ENCODE peak calls at places on chromosomes 5 and 9, in nine cellular contexts. I is CD8-positive, alpha-beta memory T cell; Q is heart left ventricle; M is adrenal gland; H is A549; R is neural progenitor cell; D is colonic mucosa; P is mesendoderm; T is spleen. C is an unnamed sample.
A peak's percentile ranks its signal among the peaks of the same experiment; 100 is the strongest.

GRCh38 chr9:22107202-22107601 is 98.1 kb upstream of the CDKN2B start:
- DNase-seq in H (no peak), P (no peak), R (no peak), D (no peak), Q (no peak), I (no peak), M (no peak), T (no peak), C (no peak)

GRCh38 chr9:7374966-7375650 is 424.5 kb downstream of the DMAC1 start:
- DNase-seq in I (no peak), H (no peak), D (no peak), T (no peak), M (no peak), P (no peak), Q (no peak), R (no peak), C (no peak)

GRCh38 chr5:92505145-92505544 is 1075.9 kb downstream of the NR2F1-AS1 start:
- DNase-seq in Q (no peak), I (no peak), H (no peak), P (no peak), M (no peak), T (no peak), R (no peak), D (no peak), C (no peak)

GRCh38 chr9:95516736-95517558 is at the start of gene PTCH1:
- DNase-seq in M (peak; percentile 38), I (peak; percentile 66), H (peak; percentile 13), R (peak; percentile 91), T (no peak), P (peak; percentile 69), D (peak; percentile 81), Q (peak; percentile 36), C (peak; percentile 52)

GRCh38 chr5:142446131-142446959 is 121.5 kb upstream of the SPRY4 start:
- DNase-seq in R (no peak), M (peak; percentile 48), I (no peak), D (no peak), Q (no peak), T (no peak), P (peak; percentile 76), H (no peak), C (no peak)

GRCh38 chr5:66958126-66958983 is 238.2 kb downstream of the CD180 start:
- DNase-seq in H (no peak), Q (no peak), D (no peak), P (peak; percentile 45), T (no peak), R (no peak), M (peak; percentile 22), I (no peak), C (no peak)

GRCh38 chr5:156423597-156423996 is 96.6 kb downstream of the SGCD start:
- DNase-seq in T (no peak), R (no peak), I (no peak), D (no peak), P (no peak), Q (no peak), M (no peak), H (no peak), C (no peak)

GRCh38 chr5:139755892-139756671 is 39.5 kb upstream of the PSD2 start:
- DNase-seq in H (no peak), D (no peak), P (no peak), T (no peak), R (peak; percentile 88), Q (no peak), I (no peak), M (no peak), C (peak; percentile 85)

GRCh38 chr5:171534009-171534895 is 114.8 kb downstream of the FGF18 start:
- DNase-seq in D (no peak), Q (no peak), P (peak; percentile 46), I (no peak), H (no peak), R (peak; percentile 31), T (no peak), M (no peak), C (no peak)

GRCh38 chr9:15189491-15189890 is 117.5 kb downstream of the TTC39B start:
- DNase-seq in P (no peak), R (no peak), T (no peak), D (no peak), H (no peak), Q (no peak), M (no peak), I (no peak), C (no peak)

GRCh38 chr5:74685979-74686631 is 1.1 kb downstream of the HEXB start:
- DNase-seq in D (peak; percentile 32), R (no peak), H (no peak), T (no peak), I (no peak), P (peak; percentile 14), M (no peak), Q (peak; percentile 10), C (no peak)

GRCh38 chr9:87554976-87555375 is 57.3 kb downstream of the DAPK1 start:
- DNase-seq in R (no peak), P (no peak), M (no peak), Q (no peak), H (no peak), T (no peak), D (no peak), I (no peak), C (no peak)

DNA sequence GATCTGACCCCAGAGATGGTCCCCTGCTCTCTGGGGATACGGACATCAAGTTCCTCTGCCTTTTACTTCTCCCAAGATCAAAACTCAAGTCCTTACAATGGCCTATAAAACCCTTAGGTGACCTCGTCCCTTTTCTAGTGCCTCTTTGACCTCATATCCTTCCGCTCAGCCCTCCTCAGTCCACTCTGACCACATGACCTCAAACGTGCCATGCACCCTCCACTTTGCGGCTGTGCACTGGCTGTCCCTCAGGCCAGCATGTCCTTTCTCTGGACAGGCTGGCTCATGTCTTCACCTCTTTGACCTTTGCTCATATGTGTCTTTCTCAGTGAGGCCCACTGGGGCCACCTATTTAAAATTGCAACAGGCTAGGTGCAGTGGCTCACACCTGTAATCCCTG is 14.7 kb downstream of the TRMO start:
- DNase-seq in D (no peak), Q (no peak), M (no peak), P (no peak), I (no peak), R (no peak), H (no peak), T (peak; percentile 84), C (no peak)
- H3K27ac ChIP-seq in D (no peak overlapping the region), Q (no peak overlapping the region), M (no peak overlapping the region), P (no peak overlapping the region), I (no peak overlapping the region), R (no peak overlapping the region), H (no peak overlapping the region), T (peak overlapping the region; percentile 93), C (no peak overlapping the region)

DNA sequence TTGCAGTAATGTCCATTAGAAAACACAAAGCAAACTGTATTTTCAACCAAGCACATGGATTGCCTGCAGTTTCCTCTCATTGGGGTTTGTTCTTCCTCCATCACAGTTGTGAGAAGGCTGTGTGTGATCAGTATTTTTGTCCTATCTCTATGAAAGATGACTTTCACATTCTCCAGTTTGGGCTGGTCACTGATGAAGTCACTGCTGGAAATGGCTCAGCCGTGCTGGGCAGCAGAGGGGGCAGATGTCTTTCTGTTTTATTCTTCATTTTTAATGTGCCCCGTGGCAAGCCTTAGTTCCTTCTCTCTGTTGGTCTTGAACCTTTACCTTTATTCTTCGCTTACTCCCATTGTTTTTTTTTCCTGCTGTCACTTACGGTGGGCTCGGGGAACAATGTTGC is 289.0 kb upstream of the MPDZ start:
- DNase-seq in I (no peak), R (no peak), P (no peak), H (no peak), M (peak; percentile 15), D (no peak), T (no peak), Q (peak; percentile 28), C (no peak)
- H3K4me3 ChIP-seq in I (no peak overlapping the region), R (peak overlapping the region; percentile 38), P (peak overlapping the region; percentile 51), H (no peak overlapping the region), M (no peak overlapping the region), D (peak overlapping the region; percentile 8), T (no peak overlapping the region), Q (peak overlapping the region; percentile 46), C (peak overlapping the region; percentile 34)

GRCh38 chr5:109694451-109694891 is 4.7 kb downstream of the MAN2A1 start:
- DNase-seq in R (no peak), Q (no peak), T (no peak), I (no peak), H (no peak), P (peak; percentile 60), D (no peak), M (no peak), C (no peak)
- H3K27ac ChIP-seq in R (no peak overlapping the region), Q (no peak overlapping the region), T (peak overlapping the region; percentile 75), I (no peak overlapping the region), H (no peak overlapping the region), P (no peak overlapping the region), D (peak overlapping the region; percentile 45), M (peak overlapping the region; percentile 51), C (no peak overlapping the region)

GRCh38 chr5:111422747-111423455 is 89.4 kb downstream of the STARD4 start:
- DNase-seq in I (no peak), M (no peak), H (no peak), T (no peak), R (no peak), D (no peak), Q (no peak), P (no peak), C (no peak)
- H3K4me3 ChIP-seq in I (no peak overlapping the region), M (no peak overlapping the region), H (no peak overlapping the region), T (no peak overlapping the region), R (no peak overlapping the region), D (no peak overlapping the region), Q (no peak overlapping the region), P (no peak overlapping the region), C (no peak overlapping the region)